ENCODE peak calls at places on chromosome 17, in nine cellular contexts. One of them, this sample, is unnamed.
A peak's percentile ranks its signal among the peaks of the same experiment; 100 is the strongest.

GRCh38 chr17:77451271-77451893 is 310.6 kb downstream of the SEC14L1 start:
- DNase-seq in left ventricle myocardium inferior: peak; percentile 77
- DNase-seq in stomach: peak; percentile 81
- DNase-seq in dorsolateral prefrontal cortex: peak; percentile 89
- DNase-seq in IMR-90: peak; percentile 69
- DNase-seq in spleen: peak; percentile 95
- DNase-seq in transverse colon: peak; percentile 83
- DNase-seq in gastrocnemius medialis: no peak
- DNase-seq in AG04450: no peak
- DNase-seq in this sample: peak; percentile 79

GRCh38 chr17:7220593-7221280 is 999 bp downstream of the ACADVL start:
- DNase-seq in left ventricle myocardium inferior: no peak
- DNase-seq in stomach: peak; percentile 70
- DNase-seq in dorsolateral prefrontal cortex: no peak
- DNase-seq in IMR-90: peak; percentile 63
- DNase-seq in spleen: no peak
- DNase-seq in transverse colon: peak; percentile 77
- DNase-seq in gastrocnemius medialis: peak; percentile 43
- DNase-seq in AG04450: no peak
- DNase-seq in this sample: peak; percentile 76

GRCh38 chr17:27649929-27650328 is 18.9 kb downstream of the LGALS9 start:
- DNase-seq in left ventricle myocardium inferior: peak; percentile 46
- DNase-seq in stomach: peak; percentile 58
- DNase-seq in dorsolateral prefrontal cortex: peak; percentile 63
- DNase-seq in IMR-90: no peak
- DNase-seq in spleen: no peak
- DNase-seq in transverse colon: no peak
- DNase-seq in gastrocnemius medialis: peak; percentile 33
- DNase-seq in AG04450: no peak
- DNase-seq in this sample: no peak

GRCh38 chr17:33049781-33050414 is 58.3 kb downstream of the SPACA3 start:
- DNase-seq in left ventricle myocardium inferior: no peak
- DNase-seq in stomach: peak; percentile 62
- DNase-seq in dorsolateral prefrontal cortex: no peak
- DNase-seq in IMR-90: peak; percentile 48
- DNase-seq in spleen: no peak
- DNase-seq in transverse colon: peak; percentile 60
- DNase-seq in gastrocnemius medialis: no peak
- DNase-seq in AG04450: no peak
- DNase-seq in this sample: no peak

GRCh38 chr17:33209671-33210070 is 83.4 kb downstream of the ASIC2 start:
- DNase-seq in left ventricle myocardium inferior: no peak
- DNase-seq in stomach: no peak
- DNase-seq in dorsolateral prefrontal cortex: no peak
- DNase-seq in IMR-90: peak; percentile 47
- DNase-seq in spleen: no peak
- DNase-seq in transverse colon: no peak
- DNase-seq in gastrocnemius medialis: no peak
- DNase-seq in AG04450: no peak
- DNase-seq in this sample: no peak

GRCh38 chr17:9307313-9307998 is 268.2 kb downstream of the STX8 start:
- DNase-seq in left ventricle myocardium inferior: no peak
- DNase-seq in stomach: no peak
- DNase-seq in dorsolateral prefrontal cortex: no peak
- DNase-seq in IMR-90: peak; percentile 22
- DNase-seq in spleen: no peak
- DNase-seq in transverse colon: no peak
- DNase-seq in gastrocnemius medialis: no peak
- DNase-seq in AG04450: no peak
- DNase-seq in this sample: no peak

GRCh38 chr17:77694391-77695363 is 263.8 kb upstream of the TNRC6C start:
- DNase-seq in left ventricle myocardium inferior: no peak
- DNase-seq in stomach: no peak
- DNase-seq in dorsolateral prefrontal cortex: no peak
- DNase-seq in IMR-90: no peak
- DNase-seq in spleen: no peak
- DNase-seq in transverse colon: no peak
- DNase-seq in gastrocnemius medialis: no peak
- DNase-seq in AG04450: no peak
- DNase-seq in this sample: no peak

GRCh38 chr17:41660221-41660711 is 28.4 kb upstream of the EIF1 start:
- DNase-seq in left ventricle myocardium inferior: no peak
- DNase-seq in stomach: no peak
- DNase-seq in dorsolateral prefrontal cortex: no peak
- DNase-seq in IMR-90: no peak
- DNase-seq in spleen: no peak
- DNase-seq in transverse colon: no peak
- DNase-seq in gastrocnemius medialis: no peak
- DNase-seq in AG04450: no peak
- DNase-seq in this sample: no peak

GRCh38 chr17:17415006-17415405 is 61.8 kb upstream of the MED9 start:
- DNase-seq in left ventricle myocardium inferior: no peak
- DNase-seq in stomach: no peak
- DNase-seq in dorsolateral prefrontal cortex: no peak
- DNase-seq in IMR-90: peak; percentile 19
- DNase-seq in spleen: no peak
- DNase-seq in transverse colon: no peak
- DNase-seq in gastrocnemius medialis: no peak
- DNase-seq in AG04450: no peak
- DNase-seq in this sample: no peak

GRCh38 chr17:17412331-17412730 is 64.5 kb upstream of the MED9 start:
- DNase-seq in left ventricle myocardium inferior: no peak
- DNase-seq in stomach: no peak
- DNase-seq in dorsolateral prefrontal cortex: no peak
- DNase-seq in IMR-90: peak; percentile 82
- DNase-seq in spleen: no peak
- DNase-seq in transverse colon: no peak
- DNase-seq in gastrocnemius medialis: no peak
- DNase-seq in AG04450: no peak
- DNase-seq in this sample: no peak

GRCh38 chr17:17413215-17413792 is 63.5 kb upstream of the MED9 start:
- DNase-seq in left ventricle myocardium inferior: no peak
- DNase-seq in stomach: no peak
- DNase-seq in dorsolateral prefrontal cortex: no peak
- DNase-seq in IMR-90: no peak
- DNase-seq in spleen: no peak
- DNase-seq in transverse colon: no peak
- DNase-seq in gastrocnemius medialis: no peak
- DNase-seq in AG04450: no peak
- DNase-seq in this sample: no peak

GRCh38 chr17:17414316-17414937 is 62.4 kb upstream of the MED9 start:
- DNase-seq in left ventricle myocardium inferior: no peak
- DNase-seq in stomach: no peak
- DNase-seq in dorsolateral prefrontal cortex: peak; percentile 41
- DNase-seq in IMR-90: peak; percentile 80
- DNase-seq in spleen: no peak
- DNase-seq in transverse colon: no peak
- DNase-seq in gastrocnemius medialis: peak; percentile 44
- DNase-seq in AG04450: no peak
- DNase-seq in this sample: no peak

DNA sequence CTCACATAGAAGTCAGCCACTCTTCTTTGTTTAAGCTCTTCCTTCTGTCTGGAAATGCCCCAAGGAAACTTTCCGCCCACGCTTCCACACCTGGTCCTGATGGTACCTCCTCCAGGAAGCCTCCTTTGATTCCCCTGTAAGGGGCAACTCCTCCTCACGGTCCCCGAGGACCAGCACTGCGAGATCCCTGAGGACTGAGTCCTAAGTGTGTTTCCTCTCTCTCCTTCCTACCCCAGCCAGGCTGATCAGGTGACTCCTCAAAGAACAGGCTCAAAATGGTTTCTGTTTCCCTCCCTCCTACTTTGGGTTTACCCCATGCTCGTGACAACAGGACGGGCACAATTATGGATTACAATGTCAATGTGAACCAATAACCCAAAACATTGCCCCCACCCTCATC is 63.0 kb upstream of the MED9 start:
- DNase-seq in left ventricle myocardium inferior: no peak
- DNase-seq in stomach: no peak
- DNase-seq in dorsolateral prefrontal cortex: no peak
- DNase-seq in IMR-90: no peak
- DNase-seq in spleen: no peak
- DNase-seq in transverse colon: no peak
- DNase-seq in gastrocnemius medialis: no peak
- DNase-seq in AG04450: no peak
- DNase-seq in this sample: no peak
- TF ChIP-seq CTCF in left ventricle myocardium inferior: no peak
- TF ChIP-seq CTCF in stomach: no peak
- TF ChIP-seq CTCF in dorsolateral prefrontal cortex: no peak
- TF ChIP-seq CTCF in IMR-90: no peak
- TF ChIP-seq CTCF in spleen: no peak
- TF ChIP-seq CTCF in transverse colon: no peak
- TF ChIP-seq CTCF in gastrocnemius medialis: no peak
- TF ChIP-seq CTCF in AG04450: no peak
- TF ChIP-seq CTCF in this sample: no peak

GRCh38 chr17:43898446-43898845 is 8.9 kb downstream of the MPP2 start:
- DNase-seq in left ventricle myocardium inferior: no peak
- DNase-seq in stomach: no peak
- DNase-seq in dorsolateral prefrontal cortex: no peak
- DNase-seq in IMR-90: no peak
- DNase-seq in spleen: no peak
- DNase-seq in transverse colon: no peak
- DNase-seq in gastrocnemius medialis: no peak
- DNase-seq in AG04450: no peak
- DNase-seq in this sample: no peak

GRCh38 chr17:43900858-43901754 is 6.2 kb downstream of the MPP2 start:
- DNase-seq in left ventricle myocardium inferior: no peak
- DNase-seq in stomach: no peak
- DNase-seq in dorsolateral prefrontal cortex: no peak
- DNase-seq in IMR-90: no peak
- DNase-seq in spleen: no peak
- DNase-seq in transverse colon: no peak
- DNase-seq in gastrocnemius medialis: no peak
- DNase-seq in AG04450: no peak
- DNase-seq in this sample: no peak

GRCh38 chr17:43900183-43900857 is 7.0 kb downstream of the MPP2 start:
- DNase-seq in left ventricle myocardium inferior: peak; percentile 87
- DNase-seq in stomach: peak; percentile 90
- DNase-seq in dorsolateral prefrontal cortex: peak; percentile 90
- DNase-seq in IMR-90: peak; percentile 72
- DNase-seq in spleen: peak; percentile 91
- DNase-seq in transverse colon: peak; percentile 87
- DNase-seq in gastrocnemius medialis: peak; percentile 66
- DNase-seq in AG04450: peak; percentile 29
- DNase-seq in this sample: peak; percentile 89

GRCh38 chr17:43905400-43905984 is 1.8 kb downstream of the MPP2 start:
- DNase-seq in left ventricle myocardium inferior: no peak
- DNase-seq in stomach: no peak
- DNase-seq in dorsolateral prefrontal cortex: no peak
- DNase-seq in IMR-90: no peak
- DNase-seq in spleen: no peak
- DNase-seq in transverse colon: no peak
- DNase-seq in gastrocnemius medialis: no peak
- DNase-seq in AG04450: no peak
- DNase-seq in this sample: no peak

DNA sequence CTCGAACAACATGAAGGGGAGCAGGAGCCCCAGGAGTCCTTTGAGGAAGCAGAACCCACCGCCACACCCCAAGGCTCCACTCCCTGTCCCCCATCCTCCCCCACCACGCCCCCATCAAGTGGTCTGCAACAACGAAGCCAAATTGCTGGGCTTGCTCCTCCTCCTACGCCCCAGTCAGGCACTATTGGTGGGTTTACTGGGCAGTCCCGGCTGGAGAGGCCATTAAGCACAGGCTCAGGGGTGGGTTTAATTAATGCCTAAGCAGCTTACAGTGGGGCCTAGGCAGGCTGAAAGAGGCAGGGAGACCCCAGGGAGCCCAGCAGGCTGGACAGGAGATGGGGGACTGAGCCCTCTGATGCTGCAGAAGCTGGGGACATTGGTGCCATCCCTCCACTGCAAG is 5.1 kb downstream of the MPP2 start:
- DNase-seq in left ventricle myocardium inferior: no peak
- DNase-seq in stomach: no peak
- DNase-seq in dorsolateral prefrontal cortex: no peak
- DNase-seq in IMR-90: no peak
- DNase-seq in spleen: no peak
- DNase-seq in transverse colon: no peak
- DNase-seq in gastrocnemius medialis: no peak
- DNase-seq in AG04450: no peak
- DNase-seq in this sample: no peak
- H3K27ac ChIP-seq in left ventricle myocardium inferior: no peak overlapping the region
- H3K27ac ChIP-seq in stomach: no peak overlapping the region
- H3K27ac ChIP-seq in dorsolateral prefrontal cortex: no peak overlapping the region
- H3K27ac ChIP-seq in IMR-90: no peak overlapping the region
- H3K27ac ChIP-seq in spleen: no peak overlapping the region
- H3K27ac ChIP-seq in transverse colon: no peak overlapping the region
- H3K27ac ChIP-seq in gastrocnemius medialis: no peak overlapping the region
- H3K27ac ChIP-seq in AG04450: no peak overlapping the region
- H3K27ac ChIP-seq in this sample: no peak overlapping the region

GRCh38 chr17:49610883-49611584 is 35.4 kb downstream of the NXPH3 start:
- DNase-seq in left ventricle myocardium inferior: no peak
- DNase-seq in stomach: no peak
- DNase-seq in dorsolateral prefrontal cortex: no peak
- DNase-seq in IMR-90: no peak
- DNase-seq in spleen: no peak
- DNase-seq in transverse colon: no peak
- DNase-seq in gastrocnemius medialis: no peak
- DNase-seq in AG04450: no peak
- DNase-seq in this sample: no peak

GRCh38 chr17:49616546-49617205 is 41.0 kb downstream of the NXPH3 start:
- DNase-seq in left ventricle myocardium inferior: peak; percentile 75
- DNase-seq in stomach: peak; percentile 52
- DNase-seq in dorsolateral prefrontal cortex: peak; percentile 39
- DNase-seq in IMR-90: no peak
- DNase-seq in spleen: no peak
- DNase-seq in transverse colon: peak; percentile 38
- DNase-seq in gastrocnemius medialis: peak; percentile 49
- DNase-seq in AG04450: no peak
- DNase-seq in this sample: no peak

GRCh38 chr17:49618112-49618611 is 42.5 kb downstream of the NXPH3 start:
- DNase-seq in left ventricle myocardium inferior: no peak
- DNase-seq in stomach: no peak
- DNase-seq in dorsolateral prefrontal cortex: no peak
- DNase-seq in IMR-90: peak; percentile 77
- DNase-seq in spleen: no peak
- DNase-seq in transverse colon: no peak
- DNase-seq in gastrocnemius medialis: no peak
- DNase-seq in AG04450: no peak
- DNase-seq in this sample: no peak

GRCh38 chr17:49612721-49613120 is 37.0 kb downstream of the NXPH3 start:
- DNase-seq in left ventricle myocardium inferior: no peak
- DNase-seq in stomach: no peak
- DNase-seq in dorsolateral prefrontal cortex: no peak
- DNase-seq in IMR-90: no peak
- DNase-seq in spleen: no peak
- DNase-seq in transverse colon: no peak
- DNase-seq in gastrocnemius medialis: no peak
- DNase-seq in AG04450: no peak
- DNase-seq in this sample: no peak

GRCh38 chr17:49616086-49616485 is 40.4 kb downstream of the NXPH3 start:
- DNase-seq in left ventricle myocardium inferior: no peak
- DNase-seq in stomach: no peak
- DNase-seq in dorsolateral prefrontal cortex: no peak
- DNase-seq in IMR-90: no peak
- DNase-seq in spleen: no peak
- DNase-seq in transverse colon: no peak
- DNase-seq in gastrocnemius medialis: no peak
- DNase-seq in AG04450: no peak
- DNase-seq in this sample: no peak
- TF ChIP-seq CTCF in left ventricle myocardium inferior: peak; percentile 45
- TF ChIP-seq CTCF in stomach: no peak
- TF ChIP-seq CTCF in dorsolateral prefrontal cortex: no peak
- TF ChIP-seq CTCF in IMR-90: peak; percentile 23
- TF ChIP-seq CTCF in spleen: no peak
- TF ChIP-seq CTCF in transverse colon: no peak
- TF ChIP-seq CTCF in gastrocnemius medialis: peak; percentile 21
- TF ChIP-seq CTCF in AG04450: peak; percentile 25
- TF ChIP-seq CTCF in this sample: peak; percentile 27

DNA sequence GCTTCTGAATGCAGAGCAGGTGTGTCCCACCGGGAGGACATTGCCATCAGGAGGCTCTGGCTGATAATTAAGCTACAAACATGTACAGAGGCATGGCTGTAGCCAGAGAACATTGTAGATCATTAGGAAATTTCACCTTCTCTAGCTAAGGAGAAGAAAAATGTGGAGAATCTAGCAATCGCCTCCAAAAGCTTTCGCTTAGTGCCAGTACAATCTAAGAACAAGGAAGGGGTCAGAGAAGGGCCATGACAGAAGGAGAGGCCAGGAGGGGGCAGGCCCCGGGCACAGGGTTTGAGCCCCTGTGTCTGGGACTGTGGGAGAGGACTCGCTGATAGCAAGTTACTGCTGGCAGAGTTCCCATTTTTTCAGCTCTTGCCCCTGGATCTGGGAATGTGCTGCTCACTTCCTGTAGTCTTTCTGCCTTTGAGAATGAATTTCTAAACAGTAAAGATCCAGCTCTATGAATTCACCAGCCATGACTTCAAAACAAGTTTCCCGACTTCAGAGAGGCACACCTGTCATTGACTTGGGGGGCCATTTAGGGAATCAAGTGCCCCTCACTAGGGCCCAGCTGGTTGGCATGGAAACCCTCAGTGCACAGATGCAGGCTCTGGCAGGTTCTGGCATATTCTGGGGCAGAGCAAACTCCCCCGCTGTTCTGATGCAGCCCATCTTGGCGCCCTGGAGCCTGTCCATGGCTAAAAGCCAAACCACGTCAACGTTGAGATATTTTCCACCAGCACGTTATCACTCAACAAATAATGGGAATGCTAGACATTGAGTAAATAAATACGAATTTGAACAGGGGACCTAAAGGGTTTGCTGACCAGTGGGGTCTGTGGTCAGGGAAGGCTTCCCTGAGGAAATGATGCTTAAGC is 59.5 kb upstream of the CACNG4 start:
- DNase-seq in left ventricle myocardium inferior: peak; percentile 19
- DNase-seq in stomach: peak; percentile 55
- DNase-seq in dorsolateral prefrontal cortex: no peak
- DNase-seq in IMR-90: peak; percentile 72
- DNase-seq in spleen: peak; percentile 38
- DNase-seq in transverse colon: no peak
- DNase-seq in gastrocnemius medialis: no peak
- DNase-seq in AG04450: no peak
- DNase-seq in this sample: no peak
- H3K27ac ChIP-seq in left ventricle myocardium inferior: peak overlapping the region; percentile 36
- H3K27ac ChIP-seq in stomach: peak overlapping the region; percentile 61
- H3K27ac ChIP-seq in dorsolateral prefrontal cortex: no peak overlapping the region
- H3K27ac ChIP-seq in IMR-90: no peak overlapping the region
- H3K27ac ChIP-seq in spleen: peak overlapping the region; percentile 45
- H3K27ac ChIP-seq in transverse colon: no peak overlapping the region
- H3K27ac ChIP-seq in gastrocnemius medialis: no peak overlapping the region
- H3K27ac ChIP-seq in AG04450: peak overlapping the region; percentile 31
- H3K27ac ChIP-seq in this sample: peak overlapping the region; percentile 53

This sample was measured in lower lobe of right lung.